ENCODE peak calls at places on chromosomes 3 and 15, in eight cellular contexts. B, H, Z, R, Y, D, N and P are unnamed samples. For H3K4me1, the result is how much of the 10 kb centered on the place peaks cover.

GRCh38 chr3:168044049-168044448 is 51.7 kb downstream of the GOLIM4 start:
- DNase-seq in B (no peak), H (no peak), Z (no peak), R (no peak), Y (no peak), D (no peak), N (no peak), P (no peak)

GRCh38 chr15:82143390-82144047 is 97.7 kb upstream of the MEX3B start:
- DNase-seq in B (no peak), H (no peak), Z (no peak), R (no peak), Y (no peak), D (no peak), N (no peak), P (no peak)

GRCh38 chr3:105399611-105400010 is 32.9 kb downstream of the ALCAM start:
- DNase-seq in B (no peak), H (peak), Z (no peak), R (no peak), Y (no peak), D (no peak), N (no peak), P (no peak)

GRCh38 chr3:119898478-119899177 is 116.7 kb downstream of the NR1I2 start:
- DNase-seq in B (no peak), H (peak), Z (no peak), R (no peak), Y (no peak), D (no peak), N (no peak), P (no peak)

GRCh38 chr3:126152458-126152857 is 27.9 kb downstream of the ALDH1L1 start:
- DNase-seq in B (peak), H (no peak), Z (no peak), R (no peak), Y (no peak), D (no peak), N (no peak), P (no peak)

GRCh38 chr3:105970283-105970682 is 101.5 kb upstream of the CBLB start:
- DNase-seq in B (peak), H (peak), Z (no peak), R (no peak), Y (no peak), D (peak), N (no peak), P (no peak)

GRCh38 chr3:150222646-150223045 is 185.5 kb upstream of the TSC22D2 start:
- DNase-seq in B (no peak), H (no peak), Z (peak), R (no peak), Y (no peak), D (no peak), N (no peak), P (no peak)

GRCh38 chr3:161221881-161222600 is 930 bp downstream of the NMD3 start:
- DNase-seq in B (peak), H (no peak), Z (no peak), R (no peak), Y (peak), D (no peak), N (no peak), P (no peak)

GRCh38 chr3:19934098-19934566 is at the start of gene EFHB:
- DNase-seq in B (peak), H (no peak), Z (peak), R (no peak), Y (peak), D (no peak), N (peak), P (no peak)

GRCh38 chr3:58521002-58521670 is 15.9 kb downstream of the ACOX2 start:
- DNase-seq in B (no peak), H (no peak), Z (peak), R (no peak), Y (no peak), D (no peak), N (peak), P (no peak)

GRCh38 chr3:158819282-158819681 is 17.4 kb downstream of the MFSD1 start:
- DNase-seq in B (no peak), H (no peak), Z (no peak), R (no peak), Y (no peak), D (no peak), N (no peak), P (no peak)

GRCh38 chr3:123535580-123535979 is 49.3 kb downstream of the HACD2 start:
- DNase-seq in B (no peak), H (peak), Z (no peak), R (no peak), Y (no peak), D (no peak), N (no peak), P (no peak)

GRCh38 chr15:91694131-91694828 is 159.2 kb upstream of the SLCO3A1 start:
- DNase-seq in B (peak), H (peak), Z (no peak), R (no peak), Y (peak), D (no peak), N (no peak), P (no peak)

GRCh38 chr3:184785106-184785505 is 26.9 kb upstream of the VPS8 start:
- DNase-seq in B (no peak), H (no peak), Z (no peak), R (no peak), Y (no peak), D (no peak), N (no peak), P (no peak)

GRCh38 chr3:183807329-183807728 is 18.0 kb downstream of the MAP6D1 start:
- DNase-seq in B (no peak), H (no peak), Z (no peak), R (no peak), Y (no peak), D (no peak), N (no peak), P (no peak)

GRCh38 chr3:129608087-129608935 is 1.8 kb upstream of the PLXND1 start:
- DNase-seq in B (no peak), H (no peak), Z (peak), R (no peak), Y (no peak), D (no peak), N (no peak), P (no peak)
- TF ChIP-seq CTCF in B (no peak), H (no peak), Z (peak), R (no peak), Y (peak), D (no peak), N (peak), P (no peak)

DNA sequence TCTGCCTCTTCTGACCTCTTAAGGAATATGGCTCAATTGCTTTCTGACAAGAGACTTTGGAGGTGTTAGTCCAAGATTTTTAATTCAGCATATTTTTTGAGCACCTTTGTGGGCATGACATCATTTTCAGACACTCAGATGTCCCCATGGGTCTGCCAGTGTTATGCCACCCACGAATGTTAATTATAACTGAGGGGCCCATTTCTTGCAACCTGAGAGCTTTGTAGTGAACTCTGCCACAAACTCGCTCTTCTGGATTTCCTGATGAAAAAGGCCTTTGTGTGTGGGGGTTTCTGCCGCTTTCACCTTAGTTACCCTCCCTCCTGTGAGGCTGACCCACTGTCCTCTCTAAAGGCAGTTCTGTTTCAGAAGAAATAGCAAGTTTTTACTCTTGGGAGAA is 64.5 kb upstream of the CCR4 start:
- DNase-seq in B (no peak), H (no peak), Z (no peak), R (no peak), Y (no peak), D (no peak), N (no peak), P (no peak)
- H3K4me1 ChIP-seq in B (under half), H (under half), Z (under half), R (under half), Y (under half), D (under half), N (under half), P (under half)

GRCh38 chr3:135261214-135261775 is 466.2 kb downstream of the EPHB1 start:
- DNase-seq in B (no peak), H (no peak), Z (no peak), R (no peak), Y (no peak), D (no peak), N (no peak), P (no peak)
- H3K27ac ChIP-seq in B (no peak), H (no peak), Z (no peak), R (no peak), Y (no peak), D (no peak), N (no peak), P (no peak)

DNA sequence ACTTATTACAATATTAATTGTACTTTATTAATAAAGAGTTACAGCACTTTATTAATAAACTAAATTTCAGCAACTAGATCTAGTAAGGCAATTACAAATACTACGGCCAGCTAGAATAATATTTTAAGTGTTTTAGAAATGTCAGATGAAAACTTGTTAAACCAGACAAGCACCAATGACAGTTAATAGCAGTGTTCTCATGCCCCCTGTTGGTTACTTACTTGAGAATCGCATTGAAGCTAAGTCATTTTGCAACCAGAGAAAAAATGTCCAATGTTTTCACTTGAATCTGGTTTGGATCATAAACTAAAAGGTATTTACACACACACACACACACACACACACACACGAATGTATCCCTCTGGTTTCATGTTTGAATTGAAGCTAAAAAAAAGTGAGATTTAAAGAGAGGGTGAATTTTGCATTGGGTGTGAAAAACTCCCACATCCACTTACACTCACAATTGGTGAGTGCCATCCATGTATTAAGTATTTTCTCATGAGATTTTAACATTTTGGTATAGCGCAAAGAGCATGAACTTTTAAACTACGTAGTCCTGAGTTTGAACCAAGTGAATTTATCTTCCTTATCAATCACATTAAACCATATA is 347.7 kb downstream of the ZBBX start:
- DNase-seq in B (no peak), H (peak), Z (no peak), R (peak), Y (peak), D (no peak), N (no peak), P (no peak)
- TF ChIP-seq CTCF in B (no peak), H (peak), Z (peak), R (peak), Y (peak), D (no peak), N (no peak), P (no peak)

DNA sequence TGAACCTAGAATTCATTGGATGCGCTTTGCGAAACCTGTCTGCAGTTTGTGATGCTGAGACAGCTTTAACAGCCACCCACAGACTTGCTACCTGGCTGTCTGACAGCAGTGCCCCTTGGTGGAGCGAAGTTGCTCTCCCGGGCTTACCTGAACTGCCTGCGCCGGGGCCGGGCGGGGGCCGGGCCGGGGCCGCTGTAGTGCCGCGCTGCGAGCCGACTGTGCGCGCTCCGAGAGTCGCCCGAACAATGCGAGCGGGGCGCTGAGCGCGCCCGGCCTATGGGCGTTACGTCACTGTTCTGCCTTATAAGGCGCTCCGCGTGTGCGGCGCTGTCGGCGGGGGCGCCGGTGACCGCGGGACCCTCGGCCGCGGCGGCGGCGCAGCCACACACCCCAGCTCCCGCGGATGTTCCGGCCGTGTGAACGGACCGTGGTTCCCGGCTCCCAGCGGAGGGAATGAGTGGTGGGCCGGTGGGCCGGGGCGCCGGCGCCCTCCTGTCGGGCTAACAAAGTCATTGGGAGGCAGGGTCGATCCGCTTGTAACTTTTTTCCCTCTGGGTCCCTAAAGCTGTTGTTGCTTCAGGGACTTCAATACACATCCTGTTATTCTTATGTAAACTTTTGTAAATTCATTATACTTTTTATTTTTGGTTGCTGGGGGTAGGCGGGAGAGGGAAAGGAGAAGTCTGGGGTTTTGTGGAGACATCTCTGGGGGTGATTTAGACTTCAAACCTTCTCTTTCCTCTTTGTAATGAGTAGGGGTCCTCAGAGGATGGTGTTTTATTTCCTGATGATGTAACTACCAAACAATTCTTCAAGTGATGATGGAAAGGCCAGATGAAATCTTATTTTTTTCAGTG is 58.5 kb downstream of the CMSS1 start:
- DNase-seq in B (peak), H (peak), Z (peak), R (no peak), Y (peak), D (peak), N (peak), P (peak)
- H3K4me1 ChIP-seq in B (under half), H (under half), Z (under half), R (under half), Y (under half), D (under half), N (under half), P (under half)

GRCh38 chr3:188283347-188283746 is 129.4 kb downstream of the LPP start:
- DNase-seq in B (peak), H (no peak), Z (no peak), R (no peak), Y (no peak), D (no peak), N (no peak), P (no peak)
- H3K27ac ChIP-seq in B (no peak), H (no peak), Z (no peak), R (peak), Y (no peak), D (peak), N (no peak), P (no peak)